ENCODE peak calls at places on chromosomes 3 and 15, in five cellular contexts. One of them, this sample, is unnamed. For H3K27me3 and H3K4me1, the result is how much of the 10 kb centered on the place peaks cover.

GRCh38 chr15:87850916-87851315 is 405.6 kb downstream of the NTRK3 start:
- DNase-seq in breast epithelium: no peak
- DNase-seq in NT2/D1: no peak
- DNase-seq in esophagus muscularis mucosa: no peak
- DNase-seq in colonic mucosa: no peak
- DNase-seq in this sample: no peak

GRCh38 chr3:24598691-24599090 is 104.0 kb upstream of the THRB start:
- DNase-seq in NT2/D1: no peak
- DNase-seq in esophagus muscularis mucosa: no peak
- DNase-seq in breast epithelium: no peak
- DNase-seq in colonic mucosa: peak
- DNase-seq in this sample: no peak

GRCh38 chr3:157588386-157589060 is 85.3 kb upstream of the VEPH1 start:
- DNase-seq in colonic mucosa: no peak
- DNase-seq in esophagus muscularis mucosa: peak
- DNase-seq in breast epithelium: no peak
- DNase-seq in NT2/D1: no peak
- DNase-seq in this sample: no peak

GRCh38 chr3:171556574-171557145 is 96.5 kb upstream of the TNIK start:
- DNase-seq in colonic mucosa: no peak
- DNase-seq in breast epithelium: no peak
- DNase-seq in NT2/D1: no peak
- DNase-seq in esophagus muscularis mucosa: no peak
- DNase-seq in this sample: no peak

GRCh38 chr15:90142216-90143175 is 40.2 kb upstream of the IDH2 start:
- DNase-seq in colonic mucosa: no peak
- DNase-seq in esophagus muscularis mucosa: no peak
- DNase-seq in NT2/D1: no peak
- DNase-seq in breast epithelium: no peak
- DNase-seq in this sample: no peak

GRCh38 chr15:45653702-45654424 is 19.0 kb downstream of the SQOR start:
- DNase-seq in NT2/D1: no peak
- DNase-seq in breast epithelium: no peak
- DNase-seq in esophagus muscularis mucosa: no peak
- DNase-seq in colonic mucosa: no peak
- DNase-seq in this sample: no peak

GRCh38 chr3:185337231-185337816 is 25.6 kb upstream of the MAP3K13 start:
- DNase-seq in breast epithelium: no peak
- DNase-seq in colonic mucosa: peak
- DNase-seq in esophagus muscularis mucosa: no peak
- DNase-seq in NT2/D1: no peak
- DNase-seq in this sample: no peak

GRCh38 chr3:73513260-73513659 is 111.5 kb downstream of the PDZRN3 start:
- DNase-seq in esophagus muscularis mucosa: peak
- DNase-seq in colonic mucosa: peak
- DNase-seq in breast epithelium: no peak
- DNase-seq in NT2/D1: no peak
- DNase-seq in this sample: no peak

GRCh38 chr3:160012108-160012507 is 23.5 kb downstream of the IL12A start:
- DNase-seq in esophagus muscularis mucosa: no peak
- DNase-seq in NT2/D1: no peak
- DNase-seq in colonic mucosa: no peak
- DNase-seq in breast epithelium: no peak
- DNase-seq in this sample: no peak

GRCh38 chr3:181457190-181457589 is 254.5 kb upstream of the SOX2 start:
- DNase-seq in breast epithelium: no peak
- DNase-seq in NT2/D1: no peak
- DNase-seq in colonic mucosa: no peak
- DNase-seq in esophagus muscularis mucosa: no peak
- DNase-seq in this sample: no peak

GRCh38 chr3:29977360-29977759 is 629.0 kb upstream of the TGFBR2 start:
- DNase-seq in breast epithelium: no peak
- DNase-seq in esophagus muscularis mucosa: no peak
- DNase-seq in NT2/D1: no peak
- DNase-seq in colonic mucosa: no peak
- DNase-seq in this sample: no peak

GRCh38 chr15:64216722-64217428 is 54.1 kb upstream of the PPIB start:
- DNase-seq in colonic mucosa: no peak
- DNase-seq in esophagus muscularis mucosa: no peak
- DNase-seq in NT2/D1: no peak
- DNase-seq in breast epithelium: no peak
- DNase-seq in this sample: no peak

GRCh38 chr3:144843099-144843498 is 871.5 kb downstream of the DIPK2A start:
- DNase-seq in esophagus muscularis mucosa: no peak
- DNase-seq in breast epithelium: no peak
- DNase-seq in NT2/D1: no peak
- DNase-seq in colonic mucosa: no peak
- DNase-seq in this sample: no peak

GRCh38 chr3:56725175-56725574 is 42.1 kb upstream of the TASOR start:
- DNase-seq in colonic mucosa: no peak
- DNase-seq in breast epithelium: no peak
- DNase-seq in NT2/D1: no peak
- DNase-seq in esophagus muscularis mucosa: no peak
- DNase-seq in this sample: no peak

GRCh38 chr3:109152326-109152725 is 15.8 kb downstream of the C3orf85 start:
- DNase-seq in colonic mucosa: peak
- DNase-seq in esophagus muscularis mucosa: no peak
- DNase-seq in breast epithelium: no peak
- DNase-seq in NT2/D1: no peak
- DNase-seq in this sample: no peak

GRCh38 chr3:72756900-72757299 is 91.3 kb downstream of the SHQ1 start:
- DNase-seq in NT2/D1: no peak
- DNase-seq in esophagus muscularis mucosa: no peak
- DNase-seq in breast epithelium: no peak
- DNase-seq in colonic mucosa: no peak
- DNase-seq in this sample: no peak

GRCh38 chr3:125334675-125335560 is 40.2 kb downstream of the ZNF148 start:
- DNase-seq in NT2/D1: no peak
- DNase-seq in breast epithelium: no peak
- DNase-seq in esophagus muscularis mucosa: no peak
- DNase-seq in colonic mucosa: no peak
- DNase-seq in this sample: no peak

GRCh38 chr15:58551764-58552504 is 120.1 kb downstream of the LIPC start:
- DNase-seq in esophagus muscularis mucosa: no peak
- DNase-seq in NT2/D1: no peak
- DNase-seq in breast epithelium: no peak
- DNase-seq in colonic mucosa: peak
- DNase-seq in this sample: no peak

DNA sequence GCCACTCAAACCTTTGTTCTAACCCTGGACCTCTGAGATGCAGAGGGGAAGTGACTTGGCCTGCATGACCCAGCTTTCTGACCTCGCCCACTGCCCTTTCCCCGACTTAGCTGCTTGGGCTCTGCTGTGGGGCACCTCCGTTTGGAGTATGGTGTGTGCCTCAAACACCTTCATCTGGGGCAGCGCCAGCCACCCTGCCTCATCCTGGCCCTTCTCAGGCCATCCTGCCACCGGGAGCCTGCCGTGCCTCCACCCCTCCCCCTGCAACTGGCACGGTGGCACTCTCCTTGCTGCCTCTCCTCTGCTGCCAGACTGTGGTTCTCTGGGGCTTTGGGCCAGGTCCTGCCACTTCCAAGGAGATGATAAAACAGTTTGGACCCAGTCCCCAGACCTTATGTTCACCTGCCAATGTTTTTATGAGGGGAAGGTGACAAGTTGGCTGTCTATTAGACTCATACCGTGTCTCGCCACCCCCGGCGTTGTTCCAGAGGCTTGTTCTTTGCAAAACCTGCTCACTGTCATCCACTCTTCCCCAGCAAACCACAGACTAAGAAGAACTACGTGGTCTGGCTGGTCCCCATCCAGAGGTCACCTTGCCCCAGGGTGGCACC is 32.2 kb downstream of the SLC6A6 start:
- DNase-seq in esophagus muscularis mucosa: no peak
- DNase-seq in NT2/D1: no peak
- DNase-seq in breast epithelium: peak
- DNase-seq in colonic mucosa: no peak
- DNase-seq in this sample: no peak
- H3K27me3 ChIP-seq in esophagus muscularis mucosa: under half
- H3K27me3 ChIP-seq in NT2/D1: under half
- H3K27me3 ChIP-seq in breast epithelium: under half
- H3K27me3 ChIP-seq in colonic mucosa: under half
- H3K27me3 ChIP-seq in this sample: under half

GRCh38 chr15:91919014-91919534 is 65.6 kb downstream of the SLCO3A1 start:
- DNase-seq in colonic mucosa: no peak
- DNase-seq in esophagus muscularis mucosa: no peak
- DNase-seq in NT2/D1: no peak
- DNase-seq in breast epithelium: no peak
- DNase-seq in this sample: no peak

GRCh38 chr15:91917991-91918390 is 64.5 kb downstream of the SLCO3A1 start:
- DNase-seq in breast epithelium: no peak
- DNase-seq in NT2/D1: no peak
- DNase-seq in esophagus muscularis mucosa: no peak
- DNase-seq in colonic mucosa: no peak
- DNase-seq in this sample: no peak

GRCh38 chr15:91912336-91912735 is 58.8 kb downstream of the SLCO3A1 start:
- DNase-seq in breast epithelium: no peak
- DNase-seq in colonic mucosa: no peak
- DNase-seq in NT2/D1: no peak
- DNase-seq in esophagus muscularis mucosa: no peak
- DNase-seq in this sample: no peak

GRCh38 chr15:91916051-91916450 is 62.5 kb downstream of the SLCO3A1 start:
- DNase-seq in NT2/D1: no peak
- DNase-seq in colonic mucosa: no peak
- DNase-seq in breast epithelium: no peak
- DNase-seq in esophagus muscularis mucosa: no peak
- DNase-seq in this sample: no peak

GRCh38 chr15:91915576-91915975 is 62.1 kb downstream of the SLCO3A1 start:
- DNase-seq in esophagus muscularis mucosa: no peak
- DNase-seq in colonic mucosa: peak
- DNase-seq in NT2/D1: no peak
- DNase-seq in breast epithelium: no peak
- DNase-seq in this sample: no peak
- H3K4me1 ChIP-seq in esophagus muscularis mucosa: under half
- H3K4me1 ChIP-seq in colonic mucosa: under half
- H3K4me1 ChIP-seq in NT2/D1: under half
- H3K4me1 ChIP-seq in breast epithelium: under half
- H3K4me1 ChIP-seq in this sample: under half

GRCh38 chr3:107962015-107962414 is 128.8 kb downstream of the CD47 start:
- DNase-seq in NT2/D1: no peak
- DNase-seq in esophagus muscularis mucosa: no peak
- DNase-seq in breast epithelium: no peak
- DNase-seq in colonic mucosa: no peak
- DNase-seq in this sample: no peak
- H3K27me3 ChIP-seq in NT2/D1: under half
- H3K27me3 ChIP-seq in esophagus muscularis mucosa: under half
- H3K27me3 ChIP-seq in breast epithelium: under half
- H3K27me3 ChIP-seq in colonic mucosa: under half
- H3K27me3 ChIP-seq in this sample: under half

GRCh38 chr15:78079296-78080087 is 2.0 kb upstream of the TBC1D2B start:
- DNase-seq in colonic mucosa: no peak
- DNase-seq in NT2/D1: no peak
- DNase-seq in esophagus muscularis mucosa: no peak
- DNase-seq in breast epithelium: no peak
- DNase-seq in this sample: no peak
- H3K4me1 ChIP-seq in colonic mucosa: under half
- H3K4me1 ChIP-seq in NT2/D1: under half
- H3K4me1 ChIP-seq in esophagus muscularis mucosa: under half
- H3K4me1 ChIP-seq in breast epithelium: under half
- H3K4me1 ChIP-seq in this sample: under half

DNA sequence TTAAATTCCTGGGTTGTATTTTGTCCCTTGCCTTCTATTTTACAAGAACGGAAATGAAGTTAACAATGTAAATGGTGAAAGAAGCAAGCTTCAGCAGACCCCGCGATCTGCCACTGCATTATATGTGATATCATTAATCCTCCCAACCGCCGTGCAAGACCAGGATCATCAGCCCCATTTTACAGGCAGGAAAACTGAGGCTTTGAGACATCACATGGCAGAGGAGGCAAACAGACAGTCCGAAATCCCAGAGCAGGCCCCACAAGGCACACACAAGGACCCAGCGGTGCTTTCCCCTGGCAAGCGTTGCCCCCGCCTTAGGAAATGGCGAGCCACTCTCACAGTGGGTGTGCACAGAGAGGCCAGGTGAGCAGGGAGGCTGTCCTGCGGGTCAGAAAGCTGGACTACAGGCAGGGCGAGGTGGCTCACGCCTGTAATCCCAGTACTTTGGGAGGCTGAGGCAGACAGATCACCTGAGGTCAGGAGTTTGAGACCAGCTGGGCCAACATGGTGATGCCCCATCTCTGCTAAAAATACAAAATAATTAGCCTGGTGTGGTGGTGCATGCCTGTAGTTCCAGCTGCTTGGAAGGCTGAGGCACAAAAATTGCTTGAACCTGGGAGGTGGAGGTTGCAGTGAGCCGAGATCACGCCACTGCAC is 16.2 kb downstream of the FGD5 start:
- DNase-seq in esophagus muscularis mucosa: no peak
- DNase-seq in colonic mucosa: no peak
- DNase-seq in NT2/D1: no peak
- DNase-seq in breast epithelium: no peak
- DNase-seq in this sample: no peak
- H3K27me3 ChIP-seq in esophagus muscularis mucosa: under half
- H3K27me3 ChIP-seq in colonic mucosa: under half
- H3K27me3 ChIP-seq in NT2/D1: under half
- H3K27me3 ChIP-seq in breast epithelium: under half
- H3K27me3 ChIP-seq in this sample: under half

GRCh38 chr15:101126618-101127502 is 125.0 kb downstream of the CHSY1 start:
- DNase-seq in esophagus muscularis mucosa: no peak
- DNase-seq in breast epithelium: no peak
- DNase-seq in NT2/D1: no peak
- DNase-seq in colonic mucosa: no peak
- DNase-seq in this sample: no peak
- H3K4me1 ChIP-seq in esophagus muscularis mucosa: under half
- H3K4me1 ChIP-seq in breast epithelium: under half
- H3K4me1 ChIP-seq in NT2/D1: under half
- H3K4me1 ChIP-seq in colonic mucosa: under half
- H3K4me1 ChIP-seq in this sample: under half

GRCh38 chr3:78267235-78267634 is 1227.3 kb downstream of the ROBO2 start:
- DNase-seq in breast epithelium: no peak
- DNase-seq in colonic mucosa: no peak
- DNase-seq in NT2/D1: no peak
- DNase-seq in esophagus muscularis mucosa: no peak
- DNase-seq in this sample: no peak
- H3K27me3 ChIP-seq in breast epithelium: under half
- H3K27me3 ChIP-seq in colonic mucosa: under half
- H3K27me3 ChIP-seq in NT2/D1: under half
- H3K27me3 ChIP-seq in esophagus muscularis mucosa: under half
- H3K27me3 ChIP-seq in this sample: under half

This sample was measured in tibial nerve.